ENCODE peak calls at places on chromosome 2, in seven cellular contexts. H, D, F, G, L, N and K are unnamed samples.
A peak's percentile ranks its signal among the peaks of the same experiment; 100 is the strongest.

GRCh38 chr2:239411549-239412319 is 10.9 kb upstream of the HDAC4 start:
- DNase-seq in H (no peak), D (no peak), F (no peak), G (no peak), L (no peak), N (no peak), K (no peak)

GRCh38 chr2:45889053-45889452 is 237.6 kb downstream of the PRKCE start:
- DNase-seq in H (no peak), D (no peak), F (peak; percentile 45), G (peak; percentile 73), L (peak; percentile 38), N (no peak), K (peak; percentile 35)

GRCh38 chr2:5368263-5368662 is 323.9 kb upstream of the SOX11 start:
- DNase-seq in H (no peak), D (no peak), F (no peak), G (no peak), L (no peak), N (no peak), K (no peak)

GRCh38 chr2:103338819-103339218 is 577.0 kb downstream of the TMEM182 start:
- DNase-seq in H (no peak), D (no peak), F (no peak), G (no peak), L (no peak), N (no peak), K (no peak)

GRCh38 chr2:238939074-238939473 is 91.2 kb downstream of the TWIST2 start:
- DNase-seq in H (no peak), D (no peak), F (no peak), G (no peak), L (no peak), N (no peak), K (no peak)

GRCh38 chr2:45330617-45331016 is 280.4 kb downstream of the SRBD1 start:
- DNase-seq in H (no peak), D (peak; percentile 54), F (no peak), G (no peak), L (no peak), N (no peak), K (no peak)

GRCh38 chr2:86336350-86337234 is 834 bp downstream of the REEP1 start:
- DNase-seq in H (no peak), D (no peak), F (no peak), G (no peak), L (no peak), N (peak; percentile 61), K (no peak)

GRCh38 chr2:216074794-216075193 is 6.8 kb downstream of the PECR start:
- DNase-seq in H (no peak), D (no peak), F (no peak), G (no peak), L (no peak), N (no peak), K (no peak)

GRCh38 chr2:18299423-18300212 is 260.8 kb downstream of the RDH14 start:
- DNase-seq in H (no peak), D (peak; percentile 71), F (no peak), G (no peak), L (no peak), N (no peak), K (no peak)

GRCh38 chr2:196971574-196972279 is 45.2 kb upstream of the PGAP1 start:
- DNase-seq in H (no peak), D (no peak), F (no peak), G (no peak), L (no peak), N (no peak), K (no peak)

GRCh38 chr2:127058656-127059252 is 48.2 kb downstream of the BIN1 start:
- DNase-seq in H (no peak), D (no peak), F (peak; percentile 42), G (no peak), L (no peak), N (no peak), K (no peak)

GRCh38 chr2:222052934-222053367 is 245.8 kb downstream of the PAX3 start:
- DNase-seq in H (no peak), D (no peak), F (no peak), G (no peak), L (no peak), N (peak; percentile 82), K (no peak)

GRCh38 chr2:9908639-9909038 is 42.9 kb upstream of the GRHL1 start:
- DNase-seq in H (no peak), D (peak; percentile 45), F (no peak), G (no peak), L (no peak), N (no peak), K (no peak)

GRCh38 chr2:69298862-69299261 is 88.2 kb downstream of the GFPT1 start:
- DNase-seq in H (peak; percentile 40), D (no peak), F (no peak), G (no peak), L (no peak), N (no peak), K (no peak)

GRCh38 chr2:237455764-237456163 is 31.3 kb upstream of the MLPH start:
- DNase-seq in H (no peak), D (no peak), F (no peak), G (peak; percentile 30), L (no peak), N (no peak), K (no peak)

GRCh38 chr2:96409543-96410184 is 74.1 kb downstream of the NCAPH start:
- DNase-seq in H (peak; percentile 44), D (no peak), F (no peak), G (no peak), L (no peak), N (no peak), K (no peak)

GRCh38 chr2:187654535-187654934 is 100.3 kb upstream of the TFPI start:
- DNase-seq in H (no peak), D (no peak), F (no peak), G (no peak), L (no peak), N (no peak), K (no peak)

GRCh38 chr2:160445673-160446072 is 47.9 kb downstream of the RBMS1 start:
- DNase-seq in H (peak; percentile 36), D (no peak), F (no peak), G (no peak), L (no peak), N (no peak), K (no peak)

GRCh38 chr2:134671498-134671897 is 47.3 kb downstream of the TMEM163 start:
- DNase-seq in H (no peak), D (no peak), F (no peak), G (no peak), L (no peak), N (no peak), K (no peak)

DNA sequence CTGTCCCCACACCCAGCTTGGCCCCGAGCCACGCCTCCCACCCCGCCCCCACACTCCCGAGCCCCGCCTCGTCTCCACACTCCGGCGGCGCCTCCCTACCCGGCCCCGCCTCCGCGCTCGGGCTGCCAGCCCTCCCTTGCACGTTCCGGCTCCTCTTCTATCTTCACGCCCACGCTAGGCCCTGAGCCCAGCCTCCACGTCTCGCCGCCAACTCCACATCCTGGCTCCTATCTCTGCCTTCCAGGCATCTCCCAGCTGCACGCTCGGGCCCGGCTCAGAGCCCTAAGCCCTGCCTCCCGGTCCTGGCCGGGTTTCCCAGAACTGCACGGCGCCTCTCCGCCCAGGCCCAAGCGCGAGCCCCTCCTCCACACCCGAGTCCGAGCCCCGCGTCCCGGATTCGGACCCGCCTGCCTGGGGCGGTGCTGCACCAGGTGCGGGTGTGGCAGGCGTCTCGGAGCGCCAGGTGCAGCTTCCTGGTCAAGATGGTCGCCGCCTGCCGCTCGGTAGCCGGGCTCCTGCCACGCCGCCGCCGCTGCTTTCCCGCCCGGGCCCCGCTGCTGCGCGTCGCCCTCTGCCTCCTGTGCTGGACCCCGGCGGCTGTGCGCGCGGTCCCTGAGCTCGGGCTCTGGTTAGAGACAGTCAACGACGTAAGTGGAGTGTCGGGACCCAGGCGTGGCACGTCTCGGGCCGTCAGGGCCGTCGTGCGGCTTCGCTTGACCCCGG is at the start of gene TMEM87B:
- DNase-seq in H (peak; percentile 96), D (peak; percentile 91), F (peak; percentile 90), G (peak; percentile 86), L (peak; percentile 78), N (peak; percentile 96), K (peak; percentile 78)
- TF ChIP-seq POLR2AphosphoS5 in H (peak; percentile 79), D (peak; percentile 87), F (peak; percentile 91), G (peak; percentile 85), L (peak; percentile 83), N (peak; percentile 34), K (peak; percentile 62)

DNA sequence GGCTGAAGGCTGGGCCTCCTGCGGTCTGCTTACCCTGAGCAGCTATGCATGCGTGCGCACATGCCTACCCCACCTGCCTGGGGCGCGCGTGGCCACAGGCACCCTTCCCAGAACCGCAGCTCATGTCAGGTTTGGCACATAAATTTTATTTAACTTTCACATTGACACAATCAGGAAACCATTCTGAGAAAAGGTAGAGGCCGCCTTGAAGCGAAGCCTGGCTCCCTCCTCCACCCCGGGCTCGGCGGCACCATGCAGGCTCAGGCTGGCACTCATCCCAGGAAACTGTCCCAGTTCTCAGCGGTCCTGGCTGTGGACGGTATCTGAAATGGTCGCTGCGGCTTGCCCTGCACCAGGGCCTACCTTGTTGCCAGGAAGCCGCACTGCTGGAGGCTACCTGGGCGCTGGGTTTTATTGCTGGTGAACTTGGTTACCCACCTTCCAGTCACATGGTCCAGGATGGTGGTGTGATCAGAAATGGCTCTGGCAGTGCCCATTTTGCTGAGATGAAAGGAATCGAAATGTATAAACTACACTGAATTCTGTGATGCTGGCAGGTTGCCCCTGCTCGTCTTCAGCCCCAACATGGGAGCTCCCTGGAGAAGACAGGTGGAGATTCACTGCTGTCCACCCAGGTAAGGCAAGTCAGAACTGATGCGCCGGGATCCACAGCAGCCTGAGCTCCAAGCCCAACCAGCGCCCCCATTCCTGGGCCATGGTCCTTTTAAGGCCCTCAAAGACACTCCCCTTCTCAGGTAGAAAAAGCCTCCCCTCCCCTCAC is 25.5 kb downstream of the CHST10 start:
- DNase-seq in H (no peak), D (no peak), F (no peak), G (no peak), L (no peak), N (no peak), K (no peak)
- TF ChIP-seq TAF1 in H (no peak), D (no peak), F (no peak), G (no peak), L (no peak), N (no peak), K (no peak)

DNA sequence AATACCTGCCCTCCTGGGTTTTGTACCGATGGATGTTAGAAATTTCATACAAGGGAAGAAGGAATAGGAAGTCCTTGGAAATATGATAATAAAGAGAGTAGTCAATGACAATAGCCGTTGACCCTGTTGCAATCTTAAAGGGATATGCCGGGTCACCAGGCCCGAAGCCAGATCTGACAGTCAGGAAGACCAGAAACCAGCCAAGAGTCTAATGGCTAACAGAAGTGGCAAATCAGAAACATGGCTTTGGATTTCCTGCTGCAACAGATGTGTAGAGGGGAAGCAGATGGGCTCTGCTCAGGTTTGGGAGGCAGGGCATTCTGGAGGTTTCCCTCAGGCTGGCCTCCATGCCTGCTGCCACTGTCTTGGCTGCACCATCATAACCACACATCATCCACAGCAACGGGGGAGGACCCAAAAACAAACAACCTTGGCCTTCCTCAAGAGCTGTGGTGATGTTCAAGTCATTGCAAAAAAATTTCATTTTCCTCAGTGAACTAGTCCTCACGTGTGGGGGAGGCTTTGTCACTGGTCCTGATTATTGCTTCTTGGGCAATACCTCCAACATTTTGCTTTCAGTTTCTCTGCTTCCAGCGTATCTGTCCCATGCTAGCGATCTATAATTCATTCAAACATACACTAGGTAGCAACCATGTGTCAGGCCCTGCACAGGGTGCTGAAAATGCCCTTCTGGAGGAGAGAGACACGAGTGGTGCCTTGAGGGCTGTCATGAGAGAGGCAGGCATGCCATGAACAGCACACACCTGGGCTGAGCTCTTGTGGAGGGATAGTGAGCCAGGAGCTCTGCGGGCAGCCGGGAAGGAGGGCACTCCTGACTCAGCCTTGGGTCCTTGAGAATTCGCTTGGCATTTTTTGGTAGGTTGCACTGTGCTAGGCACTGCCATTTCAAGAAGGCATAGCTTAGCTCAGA is 48.2 kb upstream of the LGALSL start:
- DNase-seq in H (no peak), D (no peak), F (no peak), G (no peak), L (no peak), N (no peak), K (no peak)
- TF ChIP-seq POLR2AphosphoS5 in H (no peak), D (no peak), F (no peak), G (no peak), L (no peak), N (no peak), K (no peak)

GRCh38 chr2:201414099-201415023 is 36.9 kb downstream of the TRAK2 start:
- DNase-seq in H (no peak), D (no peak), F (no peak), G (peak; percentile 38), L (no peak), N (no peak), K (no peak)
- TF ChIP-seq TAF1 in H (no peak), D (no peak), F (no peak), G (no peak), L (no peak), N (no peak), K (no peak)